ENCODE peak calls at places on chromosome 1, in five cellular contexts. D, Q, R, O and I are unnamed samples.

GRCh38 chr1:106944721-106945120 is 111.8 kb upstream of the PRMT6 start:
- DNase-seq in O (no peak), R (no peak), D (no peak), Q (no peak), I (no peak)

GRCh38 chr1:70405780-70406416 is 5.2 kb upstream of the CTH start:
- DNase-seq in R (no peak), D (no peak), O (no peak), Q (no peak), I (no peak)

GRCh38 chr1:230743874-230744273 is 3.3 kb upstream of the CAPN9 start:
- DNase-seq in D (no peak), Q (no peak), O (no peak), R (no peak), I (no peak)

GRCh38 chr1:109765896-109766615 is 2.3 kb upstream of the EPS8L3 start:
- DNase-seq in D (no peak), Q (no peak), O (peak), R (no peak), I (no peak)

GRCh38 chr1:209675567-209676154 is 449 bp downstream of the G0S2 start:
- DNase-seq in D (no peak), Q (no peak), R (no peak), O (peak), I (peak)

GRCh38 chr1:43802356-43802755 is 95.0 kb downstream of the ST3GAL3 start:
- DNase-seq in R (no peak), Q (no peak), O (no peak), D (no peak), I (no peak)

GRCh38 chr1:194873328-194873923 is 1687.0 kb upstream of the B3GALT2 start:
- DNase-seq in O (no peak), R (no peak), Q (no peak), D (peak), I (no peak)

GRCh38 chr1:2232255-2232915 is 4.3 kb downstream of the SKI start:
- DNase-seq in D (no peak), O (peak), Q (no peak), R (no peak), I (no peak)

GRCh38 chr1:31479801-31480200 is 66.8 kb downstream of the SERINC2 start:
- DNase-seq in D (no peak), O (no peak), Q (no peak), R (no peak), I (no peak)

GRCh38 chr1:17944606-17945005 is 163.0 kb upstream of the IGSF21 start:
- DNase-seq in Q (no peak), O (no peak), R (no peak), D (no peak), I (no peak)

GRCh38 chr1:38121231-38121680 is 74.7 kb upstream of the POU3F1 start:
- DNase-seq in R (no peak), D (no peak), O (peak), Q (no peak), I (no peak)

GRCh38 chr1:925532-926421 is 2.1 kb downstream of the SAMD11 start:
- DNase-seq in O (no peak), R (no peak), Q (no peak), D (no peak), I (no peak)